ENCODE peak calls at places on chromosomes 1 and 21, in five cellular contexts. U is IMR-90, Q is tibial nerve, R is transverse colon, O is heart left ventricle. Z is an unnamed sample.

GRCh38 chr21:23936224-23936623 is 1671.1 kb downstream of the MRPL39 start:
- DNase-seq in U (peak), Q (peak), R (no peak), O (no peak), Z (no peak)

GRCh38 chr1:25148673-25149300 is 83.5 kb downstream of the SYF2 start:
- DNase-seq in U (no peak), Q (no peak), R (peak), O (no peak), Z (no peak)

GRCh38 chr1:109061183-109061582 is 14.6 kb downstream of the TAF13 start:
- DNase-seq in U (no peak), Q (no peak), R (no peak), O (no peak), Z (no peak)

GRCh38 chr1:30329802-30330557 is 393.4 kb downstream of the MATN1 start:
- DNase-seq in U (no peak), Q (no peak), R (no peak), O (no peak), Z (no peak)

GRCh38 chr1:40530735-40531380 is 579 bp upstream of the ZNF684 start:
- DNase-seq in U (peak), Q (no peak), R (no peak), O (no peak), Z (no peak)

GRCh38 chr1:183498342-183498991 is 26.2 kb downstream of the SMG7 start:
- DNase-seq in U (no peak), Q (no peak), R (no peak), O (no peak), Z (no peak)

GRCh38 chr1:175338447-175339135 is 146.0 kb upstream of the KIAA0040 start:
- DNase-seq in U (no peak), Q (no peak), R (peak), O (no peak), Z (peak)

GRCh38 chr1:30815556-30815955 is 58.0 kb upstream of the LAPTM5 start:
- DNase-seq in U (no peak), Q (no peak), R (no peak), O (no peak), Z (no peak)

GRCh38 chr1:34529935-34530859 is 224.7 kb upstream of the GJB5 start:
- DNase-seq in U (no peak), Q (no peak), R (no peak), O (no peak), Z (no peak)

GRCh38 chr1:63327417-63328139 is 5.2 kb downstream of the FOXD3 start:
- DNase-seq in U (peak), Q (peak), R (peak), O (no peak), Z (peak)

GRCh38 chr1:100523038-100523649 is 14.8 kb upstream of the GPR88 start:
- DNase-seq in U (peak), Q (no peak), R (no peak), O (no peak), Z (no peak)

GRCh38 chr1:924619-925323 is 1.0 kb downstream of the SAMD11 start:
- DNase-seq in U (peak), Q (no peak), R (peak), O (no peak), Z (no peak)

GRCh38 chr1:230112131-230112701 is 45.2 kb downstream of the GALNT2 start:
- DNase-seq in U (peak), Q (no peak), R (no peak), O (no peak), Z (no peak)

GRCh38 chr21:41953831-41954653 is at the start of gene C2CD2:
- DNase-seq in U (peak), Q (no peak), R (peak), O (peak), Z (peak)

GRCh38 chr1:43719063-43719462 is 11.7 kb downstream of the ST3GAL3 start:
- DNase-seq in U (peak), Q (no peak), R (no peak), O (no peak), Z (no peak)

GRCh38 chr21:16358021-16358420 is 628.2 kb downstream of the USP25 start:
- DNase-seq in U (no peak), Q (no peak), R (no peak), O (no peak), Z (no peak)

GRCh38 chr21:44414291-44415072 is 40.8 kb upstream of the LRRC3 start:
- DNase-seq in U (no peak), Q (no peak), R (no peak), O (no peak), Z (no peak)

GRCh38 chr1:171251042-171251740 is 2.9 kb downstream of the FMO1 start:
- DNase-seq in U (peak), Q (no peak), R (peak), O (no peak), Z (no peak)

GRCh38 chr21:35926003-35926541 is 134.3 kb downstream of the SETD4 start:
- DNase-seq in U (no peak), Q (no peak), R (no peak), O (no peak), Z (no peak)

GRCh38 chr21:34570315-34570714 is 44.6 kb downstream of the RCAN1 start:
- DNase-seq in U (no peak), Q (no peak), R (no peak), O (no peak), Z (no peak)

GRCh38 chr1:16376971-16377370 is 9.9 kb downstream of the SZRD1 start:
- DNase-seq in U (no peak), Q (no peak), R (no peak), O (no peak), Z (no peak)

GRCh38 chr1:164320780-164321683 is 238.0 kb upstream of the PBX1 start:
- DNase-seq in U (no peak), Q (no peak), R (peak), O (peak), Z (no peak)

GRCh38 chr1:216929870-216930582 is 206.8 kb upstream of the ESRRG start:
- DNase-seq in U (peak), Q (no peak), R (no peak), O (no peak), Z (no peak)

GRCh38 chr1:157496121-157496526 is 56.2 kb downstream of the FCRL5 start:
- DNase-seq in U (peak), Q (peak), R (no peak), O (no peak), Z (peak)

GRCh38 chr1:223765036-223765718 is 52.8 kb downstream of the CAPN2 start:
- DNase-seq in U (peak), Q (peak), R (peak), O (peak), Z (no peak)

GRCh38 chr1:243598433-243598832 is 251.6 kb downstream of the AKT3 start:
- DNase-seq in U (peak), Q (no peak), R (no peak), O (no peak), Z (peak)

GRCh38 chr1:77544845-77545244 is 137.6 kb downstream of the ZZZ3 start:
- DNase-seq in U (no peak), Q (no peak), R (no peak), O (no peak), Z (no peak)

GRCh38 chr1:151715726-151716404 is 738 bp downstream of the CELF3 start:
- DNase-seq in U (no peak), Q (no peak), R (no peak), O (no peak), Z (no peak)

GRCh38 chr21:43585924-43586411 is 73.3 kb downstream of the HSF2BP start:
- DNase-seq in U (peak), Q (peak), R (no peak), O (peak), Z (peak)

GRCh38 chr1:230279583-230279945 is 146.6 kb downstream of the PGBD5 start:
- DNase-seq in U (no peak), Q (no peak), R (no peak), O (no peak), Z (no peak)

GRCh38 chr1:51663721-51664120 is 46.8 kb downstream of the OSBPL9 start:
- DNase-seq in U (no peak), Q (no peak), R (no peak), O (no peak), Z (no peak)

GRCh38 chr1:51666463-51666862 is 49.6 kb downstream of the OSBPL9 start:
- DNase-seq in U (peak), Q (no peak), R (no peak), O (no peak), Z (no peak)

GRCh38 chr1:51669191-51669590 is 52.3 kb downstream of the OSBPL9 start:
- DNase-seq in U (no peak), Q (no peak), R (no peak), O (no peak), Z (no peak)

GRCh38 chr1:51664412-51665240 is 47.7 kb downstream of the OSBPL9 start:
- DNase-seq in U (peak), Q (no peak), R (no peak), O (no peak), Z (no peak)

DNA sequence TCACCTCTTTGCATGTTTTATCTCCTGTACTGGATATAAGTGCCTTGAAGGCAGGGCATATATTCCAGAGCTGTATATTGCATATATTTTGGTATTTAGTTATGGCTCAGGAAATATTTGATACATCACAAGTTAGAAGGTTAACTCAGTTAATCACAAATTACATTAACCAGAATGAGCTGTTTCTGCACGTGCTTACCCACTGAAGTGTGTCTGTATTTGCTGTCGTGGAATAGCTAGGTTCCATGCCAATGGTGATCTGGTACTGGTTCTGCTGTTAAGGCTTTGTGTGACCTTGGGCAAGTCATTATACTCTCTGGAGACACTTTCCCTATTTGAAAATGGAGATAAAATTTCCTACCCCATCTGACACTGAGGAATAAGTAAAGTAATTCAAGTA is 50.7 kb downstream of the OSBPL9 start:
- DNase-seq in U (no peak), Q (no peak), R (no peak), O (no peak), Z (no peak)
- TF ChIP-seq POLR2A in U (no peak), Q (no peak), R (no peak), O (no peak), Z (no peak)

GRCh38 chr1:75796376-75797272 is at the start of gene MSH4:
- DNase-seq in U (no peak), Q (no peak), R (no peak), O (no peak), Z (no peak)
- TF ChIP-seq POLR2A in U (no peak), Q (no peak), R (peak), O (no peak), Z (no peak)

GRCh38 chr1:236522937-236523703 is 662 bp upstream of the LGALS8 start:
- DNase-seq in U (no peak), Q (peak), R (peak), O (peak), Z (no peak)

GRCh38 chr1:236524892-236525179 is 1.1 kb downstream of the LGALS8 start:
- DNase-seq in U (no peak), Q (no peak), R (no peak), O (no peak), Z (no peak)

GRCh38 chr1:236526079-236526478 is 2.3 kb downstream of the LGALS8 start:
- DNase-seq in U (no peak), Q (no peak), R (no peak), O (no peak), Z (no peak)

GRCh38 chr1:236524142-236524891 is 535 bp downstream of the LGALS8 start:
- DNase-seq in U (peak), Q (peak), R (peak), O (peak), Z (peak)

DNA sequence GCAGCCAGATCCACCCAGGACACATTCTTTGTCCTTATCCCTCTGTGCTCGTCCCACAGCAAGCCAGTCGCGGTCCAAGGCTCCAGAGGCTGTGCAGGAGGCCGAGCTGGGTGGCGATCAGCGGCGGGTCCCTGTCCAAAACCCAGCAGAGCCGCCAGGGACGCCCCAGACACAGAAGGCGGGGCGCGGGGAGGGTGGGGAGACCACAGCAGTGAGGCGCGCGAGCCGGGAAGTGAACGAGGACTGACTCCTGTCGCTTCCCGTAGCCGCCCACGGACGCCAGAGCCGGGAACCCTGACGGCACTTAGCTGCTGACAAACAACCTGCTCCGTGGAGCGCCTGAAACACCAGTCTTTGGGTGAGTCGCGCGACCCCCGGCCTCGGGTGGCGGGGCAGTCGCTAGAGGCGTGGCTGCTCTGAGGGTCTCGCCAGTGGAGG is at the start of gene LGALS8:
- DNase-seq in U (peak), Q (peak), R (peak), O (peak), Z (peak)
- TF ChIP-seq POLR2A in U (peak), Q (peak), R (peak), O (peak), Z (peak)

GRCh38 chr1:27878787-27879335 is 6.5 kb downstream of the THEMIS2 start:
- DNase-seq in U (no peak), Q (no peak), R (no peak), O (no peak), Z (no peak)
- TF ChIP-seq POLR2A in U (no peak), Q (no peak), R (no peak), O (no peak), Z (no peak)

GRCh38 chr1:23362218-23362713 is 7.4 kb downstream of the ZNF436 start:
- DNase-seq in U (no peak), Q (no peak), R (no peak), O (no peak), Z (no peak)
- TF ChIP-seq POLR2A in U (no peak), Q (no peak), R (no peak), O (no peak), Z (no peak)